ENCODE peak calls at places on chromosomes 1 and 21, in six cellular contexts. A, X, Z, C, G and W are unnamed samples.

GRCh38 chr1:64471218-64471719 is 1.3 kb downstream of the CACHD1 start:
- DNase-seq in A (no peak), X (no peak), Z (peak), C (no peak), G (peak), W (peak)

GRCh38 chr1:22461678-22462527 is 10.3 kb downstream of the ZBTB40 start:
- DNase-seq in A (no peak), X (no peak), Z (no peak), C (no peak), G (no peak), W (no peak)

GRCh38 chr1:43348809-43349593 is 9.8 kb upstream of the CDC20 start:
- DNase-seq in A (no peak), X (no peak), Z (no peak), C (peak), G (peak), W (peak)

GRCh38 chr1:234309598-234310459 is 63.4 kb upstream of the COA6 start:
- DNase-seq in A (peak), X (peak), Z (peak), C (peak), G (peak), W (peak)

GRCh38 chr1:186491351-186491750 is 30.4 kb upstream of the PDC start:
- DNase-seq in A (no peak), X (no peak), Z (no peak), C (no peak), G (no peak), W (no peak)

GRCh38 chr1:246651012-246651411 is 73.2 kb upstream of the SCCPDH start:
- DNase-seq in A (no peak), X (no peak), Z (no peak), C (no peak), G (no peak), W (no peak)

GRCh38 chr1:233482388-233482787 is 131.5 kb upstream of the KCNK1 start:
- DNase-seq in A (no peak), X (no peak), Z (no peak), C (no peak), G (no peak), W (no peak)

GRCh38 chr1:78424720-78425119 is 66.1 kb upstream of the PTGFR start:
- DNase-seq in A (no peak), X (no peak), Z (no peak), C (no peak), G (no peak), W (no peak)

GRCh38 chr1:29211086-29212030 is 19.4 kb downstream of the MECR start:
- DNase-seq in A (no peak), X (no peak), Z (peak), C (no peak), G (no peak), W (no peak)

GRCh38 chr1:56774067-56774609 is 45.1 kb downstream of the FYB2 start:
- DNase-seq in A (no peak), X (peak), Z (no peak), C (no peak), G (no peak), W (peak)

GRCh38 chr1:159197767-159198557 is 6.7 kb upstream of the ACKR1 start:
- DNase-seq in A (peak), X (peak), Z (peak), C (peak), G (peak), W (peak)

GRCh38 chr1:69911301-69911801 is 294.0 kb downstream of the LRRC40 start:
- DNase-seq in A (peak), X (no peak), Z (peak), C (no peak), G (no peak), W (no peak)

GRCh38 chr21:39441502-39442475 is 3.8 kb downstream of the LCA5L start:
- DNase-seq in A (peak), X (peak), Z (peak), C (peak), G (peak), W (peak)

GRCh38 chr1:58746757-58747156 is 37.1 kb downstream of the JUN start:
- DNase-seq in A (peak), X (no peak), Z (peak), C (no peak), G (no peak), W (no peak)

GRCh38 chr21:28018741-28019669 is 973.7 kb downstream of the LTN1 start:
- DNase-seq in A (peak), X (no peak), Z (no peak), C (peak), G (no peak), W (peak)

GRCh38 chr1:198584163-198584562 is 43.7 kb upstream of the ATP6V1G3 start:
- DNase-seq in A (no peak), X (no peak), Z (no peak), C (no peak), G (no peak), W (no peak)

GRCh38 chr1:63861055-63861691 is 87.4 kb downstream of the ROR1 start:
- DNase-seq in A (no peak), X (no peak), Z (no peak), C (no peak), G (no peak), W (no peak)

GRCh38 chr1:110200666-110201065 is 9.4 kb upstream of the KCNC4 start:
- DNase-seq in A (peak), X (no peak), Z (peak), C (no peak), G (no peak), W (no peak)

GRCh38 chr1:3501856-3502665 is 47.6 kb downstream of the ARHGEF16 start:
- DNase-seq in A (peak), X (peak), Z (peak), C (peak), G (peak), W (peak)

GRCh38 chr1:27659497-27660299 is 12.3 kb downstream of the IFI6 start:
- DNase-seq in A (peak), X (peak), Z (peak), C (peak), G (peak), W (peak)

GRCh38 chr1:228058981-228059535 is 23.4 kb upstream of the ARF1 start:
- DNase-seq in A (no peak), X (no peak), Z (no peak), C (no peak), G (no peak), W (no peak)

GRCh38 chr1:160619742-160620277 is 27.0 kb downstream of the SLAMF1 start:
- DNase-seq in A (no peak), X (no peak), Z (no peak), C (no peak), G (no peak), W (no peak)

GRCh38 chr21:35116777-35117176 is 67.7 kb upstream of the RUNX1 start:
- DNase-seq in A (no peak), X (no peak), Z (no peak), C (no peak), G (no peak), W (no peak)

GRCh38 chr1:35555601-35556477 is 1.4 kb downstream of the KIAA0319L start:
- DNase-seq in A (peak), X (no peak), Z (peak), C (no peak), G (no peak), W (no peak)

GRCh38 chr1:32186077-32186476 is 6.6 kb downstream of the TXLNA start:
- DNase-seq in A (no peak), X (no peak), Z (no peak), C (peak), G (no peak), W (no peak)

GRCh38 chr1:246152986-246153431 is 354.1 kb downstream of the SMYD3 start:
- DNase-seq in A (no peak), X (no peak), Z (no peak), C (no peak), G (no peak), W (no peak)

GRCh38 chr1:32507021-32507420 is 32.2 kb upstream of the ZBTB8A start:
- DNase-seq in A (no peak), X (no peak), Z (no peak), C (no peak), G (no peak), W (no peak)

GRCh38 chr1:232952514-232953175 is 2.2 kb downstream of the NTPCR start:
- DNase-seq in A (peak), X (peak), Z (peak), C (peak), G (peak), W (peak)

GRCh38 chr1:23290811-23291565 is 53.1 kb downstream of the HNRNPR start:
- DNase-seq in A (no peak), X (no peak), Z (no peak), C (no peak), G (no peak), W (no peak)

GRCh38 chr1:150474869-150475268 is 12.3 kb upstream of the TARS2 start:
- DNase-seq in A (peak), X (no peak), Z (no peak), C (no peak), G (no peak), W (no peak)

GRCh38 chr1:178172939-178173338 is 79.0 kb downstream of the RASAL2 start:
- DNase-seq in A (peak), X (no peak), Z (peak), C (no peak), G (no peak), W (no peak)

GRCh38 chr1:214505134-214505533 is 46.3 kb downstream of the PTPN14 start:
- DNase-seq in A (no peak), X (no peak), Z (no peak), C (no peak), G (no peak), W (no peak)

GRCh38 chr1:119489201-119489600 is 17.8 kb upstream of the HSD3B1 start:
- DNase-seq in A (no peak), X (no peak), Z (no peak), C (no peak), G (no peak), W (no peak)

GRCh38 chr1:7432896-7433380 is 338.2 kb upstream of the VAMP3 start:
- DNase-seq in A (no peak), X (no peak), Z (no peak), C (no peak), G (no peak), W (no peak)

GRCh38 chr1:30684259-30684658 is 39.1 kb downstream of the MATN1 start:
- DNase-seq in A (no peak), X (no peak), Z (no peak), C (no peak), G (no peak), W (no peak)

GRCh38 chr1:30683699-30684098 is 39.7 kb downstream of the MATN1 start:
- DNase-seq in A (no peak), X (no peak), Z (no peak), C (no peak), G (no peak), W (no peak)

GRCh38 chr1:30685796-30686165 is 37.6 kb downstream of the MATN1 start:
- DNase-seq in A (no peak), X (no peak), Z (no peak), C (no peak), G (no peak), W (no peak)

GRCh38 chr1:30686236-30686635 is 37.1 kb downstream of the MATN1 start:
- DNase-seq in A (no peak), X (no peak), Z (no peak), C (no peak), G (no peak), W (no peak)

GRCh38 chr1:30684881-30685795 is 38.2 kb downstream of the MATN1 start:
- DNase-seq in A (no peak), X (no peak), Z (no peak), C (no peak), G (peak), W (no peak)
- TF ChIP-seq CTCF in A (no peak), X (no peak), Z (no peak), C (no peak), G (no peak), W (no peak)

GRCh38 chr1:183150445-183150844 is 35.6 kb upstream of the LAMC2 start:
- DNase-seq in A (no peak), X (no peak), Z (no peak), C (no peak), G (no peak), W (no peak)
- TF ChIP-seq CTCF in A (no peak), X (no peak), Z (no peak), C (no peak), G (no peak), W (no peak)

GRCh38 chr1:60825593-60825992 is 256.8 kb upstream of the NFIA start:
- DNase-seq in A (no peak), X (no peak), Z (no peak), C (no peak), G (no peak), W (no peak)
- TF ChIP-seq CTCF in A (no peak), X (no peak), Z (peak), C (no peak), G (no peak), W (no peak)

DNA sequence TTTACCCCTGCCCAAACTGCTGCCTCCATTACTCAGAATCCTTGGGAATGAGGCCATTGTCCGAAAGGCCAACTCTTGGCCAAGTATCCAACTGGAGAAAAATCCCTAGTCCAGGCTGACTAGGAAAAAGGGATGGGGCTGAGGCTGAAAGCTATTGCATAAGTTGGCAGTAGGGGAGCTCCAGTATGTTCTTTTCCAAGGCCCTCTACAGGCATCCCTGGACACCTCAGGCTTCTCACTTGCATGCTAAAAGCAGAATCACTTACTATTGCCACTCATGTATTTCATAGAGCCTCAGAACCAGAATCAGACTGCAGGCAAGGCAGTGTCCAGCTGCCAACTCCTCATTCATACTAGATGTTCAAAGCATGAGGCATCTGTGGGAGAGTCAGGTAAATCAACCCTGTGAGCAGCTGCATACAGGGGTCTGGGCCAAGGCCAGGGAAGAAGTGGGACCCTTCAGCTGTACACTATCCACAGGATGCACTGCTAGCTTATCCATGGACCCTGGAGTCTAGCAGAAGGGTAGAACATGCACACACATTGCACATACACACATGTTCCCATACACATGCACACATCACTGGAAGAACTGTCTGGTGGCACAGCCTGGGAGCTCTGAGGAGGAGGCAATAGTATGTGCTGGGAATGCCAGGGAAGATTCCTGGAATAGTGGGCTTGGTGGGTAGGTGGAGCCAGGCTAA is 195.3 kb downstream of the C1orf94 start:
- DNase-seq in A (no peak), X (no peak), Z (no peak), C (no peak), G (no peak), W (no peak)
- TF ChIP-seq CTCF in A (no peak), X (no peak), Z (no peak), C (no peak), G (no peak), W (no peak)

DNA sequence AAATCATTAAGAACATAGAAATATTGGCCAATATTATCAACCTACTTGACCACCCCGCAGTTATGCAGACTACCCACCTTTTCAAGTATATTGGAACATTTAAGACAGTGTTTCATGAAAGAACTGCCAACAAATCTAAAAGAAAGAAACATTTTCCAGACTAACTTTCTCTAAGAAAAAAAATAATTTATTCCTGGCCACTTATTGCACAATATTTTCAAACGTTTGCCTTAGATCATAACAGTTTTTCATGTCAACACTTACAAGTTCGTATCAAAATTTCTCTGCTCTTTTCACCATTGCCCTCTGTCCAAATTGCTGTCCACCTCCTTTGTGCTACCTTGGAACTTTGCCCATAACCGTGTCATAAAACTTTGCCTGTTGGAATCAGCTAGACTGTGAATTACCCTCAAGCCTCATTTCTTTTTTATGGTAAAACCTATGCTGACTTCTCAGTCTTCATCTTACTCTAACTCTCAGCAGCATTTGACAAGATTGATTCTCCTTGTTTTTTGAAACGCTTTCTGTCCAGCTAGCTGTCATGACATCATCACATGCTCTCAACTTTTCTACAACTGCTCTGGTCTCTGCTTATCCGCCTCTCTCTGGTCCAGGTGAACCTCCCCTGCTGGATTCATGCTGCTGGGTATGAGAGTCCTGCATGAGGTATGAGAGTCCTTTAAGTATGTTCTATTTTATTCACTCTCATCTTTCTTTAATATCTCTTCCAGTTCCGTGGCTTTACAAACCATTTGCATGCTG is 92.8 kb upstream of the CHRM3 start:
- DNase-seq in A (no peak), X (no peak), Z (peak), C (no peak), G (no peak), W (no peak)
- TF ChIP-seq CTCF in A (no peak), X (no peak), Z (no peak), C (no peak), G (no peak), W (no peak)

DNA sequence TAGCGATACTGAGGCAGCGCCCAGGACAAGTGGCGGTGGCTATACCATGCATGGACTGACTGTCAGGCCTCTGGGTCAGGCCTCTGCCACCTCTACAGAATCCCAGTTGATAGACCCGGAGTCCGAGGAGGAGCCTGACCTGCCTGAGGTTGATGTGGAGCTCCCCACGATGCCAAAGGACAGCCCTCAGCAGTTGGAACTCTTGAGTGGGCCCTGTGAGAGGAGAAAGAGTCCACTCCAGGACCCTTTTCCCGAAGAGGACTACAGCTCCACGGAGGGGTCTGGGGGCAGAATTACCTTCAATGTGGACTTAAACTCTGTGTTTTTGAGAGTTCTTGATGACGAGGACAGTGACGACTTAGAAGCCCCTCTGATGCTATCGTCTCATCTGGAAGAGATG is 3.2 kb upstream of the IL10RB start:
- DNase-seq in A (no peak), X (no peak), Z (no peak), C (no peak), G (no peak), W (no peak)
- TF ChIP-seq CTCF in A (no peak), X (no peak), Z (no peak), C (no peak), G (no peak), W (no peak)

DNA sequence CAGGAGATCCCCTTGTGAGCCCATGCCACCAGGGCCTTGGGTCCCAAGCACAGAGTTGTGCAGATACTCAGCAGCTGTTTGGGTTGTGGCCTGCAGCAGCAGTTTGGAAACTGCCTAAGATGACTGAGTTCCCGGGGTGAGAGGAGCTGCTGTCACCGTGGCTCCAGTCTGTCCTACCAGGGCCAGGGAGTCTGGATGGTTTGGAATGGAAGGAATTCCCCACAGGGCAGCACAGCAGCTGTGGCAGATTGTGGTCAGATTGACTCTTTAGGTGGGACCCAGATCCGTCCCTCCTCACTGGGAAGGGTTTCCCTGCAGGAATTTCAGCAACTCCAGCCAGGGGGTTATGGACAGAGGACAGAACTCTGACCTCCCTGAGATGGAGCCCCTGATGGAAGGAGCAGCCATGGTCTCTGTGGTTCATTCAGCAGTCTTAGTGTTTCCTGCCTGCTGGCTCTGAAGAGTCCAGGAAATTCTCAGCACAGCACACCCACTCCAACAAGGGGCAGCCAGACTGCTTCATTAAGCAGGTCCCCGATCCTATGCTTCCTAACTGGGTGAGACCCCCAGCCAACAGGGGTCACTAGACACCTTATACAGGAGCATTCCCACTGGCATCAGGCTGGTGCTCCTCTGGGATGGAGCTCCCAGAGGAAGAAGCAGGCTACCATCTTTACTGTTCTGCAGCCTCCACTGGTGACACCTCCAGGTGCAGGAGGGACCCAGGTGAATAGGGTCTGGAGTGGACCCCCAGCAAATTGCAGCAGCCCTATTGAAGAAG is 51.5 kb upstream of the TNFSF4 start:
- DNase-seq in A (no peak), X (no peak), Z (no peak), C (no peak), G (no peak), W (no peak)
- TF ChIP-seq CTCF in A (no peak), X (no peak), Z (no peak), C (no peak), G (no peak), W (no peak)